ENCODE peak calls at places on chromosome 15, in five cellular contexts. One of them, this sample, is unnamed.

GRCh38 chr15:77631790-77632551 is 741 bp downstream of the LINGO1 start:
- DNase-seq in ascending aorta: no peak
- DNase-seq in Peyer's patch: no peak
- DNase-seq in RWPE1: no peak
- DNase-seq in lower lobe of right lung: no peak
- DNase-seq in this sample: no peak

GRCh38 chr15:27418729-27419128 is 447.7 kb downstream of the GABRG3 start:
- DNase-seq in ascending aorta: no peak
- DNase-seq in Peyer's patch: no peak
- DNase-seq in RWPE1: no peak
- DNase-seq in lower lobe of right lung: no peak
- DNase-seq in this sample: no peak

GRCh38 chr15:65332662-65333440 is 28.4 kb downstream of the RNU5B-1 start:
- DNase-seq in ascending aorta: no peak
- DNase-seq in Peyer's patch: no peak
- DNase-seq in RWPE1: no peak
- DNase-seq in lower lobe of right lung: no peak
- DNase-seq in this sample: no peak

GRCh38 chr15:47384316-47384715 is 333.0 kb upstream of the SEMA6D start:
- DNase-seq in ascending aorta: peak; percentile 70
- DNase-seq in Peyer's patch: no peak
- DNase-seq in RWPE1: peak; percentile 77
- DNase-seq in lower lobe of right lung: no peak
- DNase-seq in this sample: no peak

GRCh38 chr15:99125061-99125990 is 20.4 kb downstream of the SYNM start:
- DNase-seq in ascending aorta: peak; percentile 88
- DNase-seq in Peyer's patch: no peak
- DNase-seq in RWPE1: no peak
- DNase-seq in lower lobe of right lung: peak; percentile 37
- DNase-seq in this sample: no peak

GRCh38 chr15:69121198-69121828 is 39.1 kb upstream of the GLCE start:
- DNase-seq in ascending aorta: no peak
- DNase-seq in Peyer's patch: no peak
- DNase-seq in RWPE1: no peak
- DNase-seq in lower lobe of right lung: no peak
- DNase-seq in this sample: no peak

GRCh38 chr15:63234479-63234878 is 42.9 kb upstream of the APH1B start:
- DNase-seq in ascending aorta: peak; percentile 76
- DNase-seq in Peyer's patch: peak; percentile 51
- DNase-seq in RWPE1: no peak
- DNase-seq in lower lobe of right lung: peak; percentile 59
- DNase-seq in this sample: no peak

GRCh38 chr15:77568014-77568959 is 64.4 kb downstream of the LINGO1 start:
- DNase-seq in ascending aorta: no peak
- DNase-seq in Peyer's patch: no peak
- DNase-seq in RWPE1: no peak
- DNase-seq in lower lobe of right lung: no peak
- DNase-seq in this sample: no peak

GRCh38 chr15:29822100-29822684 is at the start of gene TJP1:
- DNase-seq in ascending aorta: peak; percentile 86
- DNase-seq in Peyer's patch: peak; percentile 90
- DNase-seq in RWPE1: peak; percentile 74
- DNase-seq in lower lobe of right lung: peak; percentile 82
- DNase-seq in this sample: peak; percentile 90

GRCh38 chr15:88089019-88089603 is 167.4 kb downstream of the NTRK3 start:
- DNase-seq in ascending aorta: no peak
- DNase-seq in Peyer's patch: no peak
- DNase-seq in RWPE1: no peak
- DNase-seq in lower lobe of right lung: no peak
- DNase-seq in this sample: no peak

GRCh38 chr15:85879334-85880163 is 84.8 kb upstream of the KLHL25 start:
- DNase-seq in ascending aorta: no peak
- DNase-seq in Peyer's patch: no peak
- DNase-seq in RWPE1: no peak
- DNase-seq in lower lobe of right lung: no peak
- DNase-seq in this sample: no peak

GRCh38 chr15:62362608-62363007 is 197.5 kb upstream of the C2CD4B start:
- DNase-seq in ascending aorta: peak; percentile 61
- DNase-seq in Peyer's patch: no peak
- DNase-seq in RWPE1: no peak
- DNase-seq in lower lobe of right lung: no peak
- DNase-seq in this sample: no peak

GRCh38 chr15:59237119-59237853 is 30.6 kb downstream of the LDHAL6B start:
- DNase-seq in ascending aorta: no peak
- DNase-seq in Peyer's patch: no peak
- DNase-seq in RWPE1: no peak
- DNase-seq in lower lobe of right lung: no peak
- DNase-seq in this sample: no peak

GRCh38 chr15:101535170-101535902 is 45.8 kb upstream of the PCSK6 start:
- DNase-seq in ascending aorta: peak; percentile 50
- DNase-seq in Peyer's patch: no peak
- DNase-seq in RWPE1: no peak
- DNase-seq in lower lobe of right lung: no peak
- DNase-seq in this sample: no peak

GRCh38 chr15:44673639-44674038 is 10.2 kb upstream of the SPG11 start:
- DNase-seq in ascending aorta: no peak
- DNase-seq in Peyer's patch: no peak
- DNase-seq in RWPE1: no peak
- DNase-seq in lower lobe of right lung: no peak
- DNase-seq in this sample: no peak

GRCh38 chr15:74373731-74374647 is 6.5 kb upstream of the CYP11A1 start:
- DNase-seq in ascending aorta: peak; percentile 96
- DNase-seq in Peyer's patch: peak; percentile 97
- DNase-seq in RWPE1: peak; percentile 99
- DNase-seq in lower lobe of right lung: peak; percentile 95
- DNase-seq in this sample: peak; percentile 96

GRCh38 chr15:29337156-29337959 is 67.7 kb upstream of the NSMCE3 start:
- DNase-seq in ascending aorta: no peak
- DNase-seq in Peyer's patch: no peak
- DNase-seq in RWPE1: no peak
- DNase-seq in lower lobe of right lung: no peak
- DNase-seq in this sample: no peak

GRCh38 chr15:90184119-90184785 is 16.9 kb upstream of the SEMA4B start:
- DNase-seq in ascending aorta: peak; percentile 91
- DNase-seq in Peyer's patch: peak; percentile 85
- DNase-seq in RWPE1: peak; percentile 83
- DNase-seq in lower lobe of right lung: peak; percentile 86
- DNase-seq in this sample: peak; percentile 93

GRCh38 chr15:28921925-28922711 is 36.3 kb downstream of the APBA2 start:
- DNase-seq in ascending aorta: no peak
- DNase-seq in Peyer's patch: no peak
- DNase-seq in RWPE1: no peak
- DNase-seq in lower lobe of right lung: no peak
- DNase-seq in this sample: no peak

GRCh38 chr15:49232407-49232806 is 62.4 kb downstream of the GALK2 start:
- DNase-seq in ascending aorta: no peak
- DNase-seq in Peyer's patch: no peak
- DNase-seq in RWPE1: no peak
- DNase-seq in lower lobe of right lung: no peak
- DNase-seq in this sample: no peak

GRCh38 chr15:37056168-37056893 is 44.0 kb downstream of the MEIS2 start:
- DNase-seq in ascending aorta: no peak
- DNase-seq in Peyer's patch: no peak
- DNase-seq in RWPE1: no peak
- DNase-seq in lower lobe of right lung: no peak
- DNase-seq in this sample: peak; percentile 64

GRCh38 chr15:67253517-67254237 is 784 bp downstream of the AAGAB start:
- DNase-seq in ascending aorta: no peak
- DNase-seq in Peyer's patch: no peak
- DNase-seq in RWPE1: peak; percentile 20
- DNase-seq in lower lobe of right lung: no peak
- DNase-seq in this sample: no peak

GRCh38 chr15:38463893-38464292 is 10.0 kb downstream of the FAM98B start:
- DNase-seq in ascending aorta: no peak
- DNase-seq in Peyer's patch: no peak
- DNase-seq in RWPE1: no peak
- DNase-seq in lower lobe of right lung: no peak
- DNase-seq in this sample: no peak

GRCh38 chr15:97815841-97816240 is 144.7 kb upstream of the ARRDC4 start:
- DNase-seq in ascending aorta: no peak
- DNase-seq in Peyer's patch: no peak
- DNase-seq in RWPE1: no peak
- DNase-seq in lower lobe of right lung: no peak
- DNase-seq in this sample: no peak

GRCh38 chr15:25784876-25785642 is 78.1 kb downstream of the ATP10A start:
- DNase-seq in ascending aorta: no peak
- DNase-seq in Peyer's patch: no peak
- DNase-seq in RWPE1: no peak
- DNase-seq in lower lobe of right lung: no peak
- DNase-seq in this sample: no peak

GRCh38 chr15:30990036-30990435 is 1.4 kb downstream of the MTMR10 start:
- DNase-seq in ascending aorta: no peak
- DNase-seq in Peyer's patch: no peak
- DNase-seq in RWPE1: peak; percentile 14
- DNase-seq in lower lobe of right lung: no peak
- DNase-seq in this sample: no peak

GRCh38 chr15:92634641-92635272 is 20.8 kb downstream of the FAM174B start:
- DNase-seq in ascending aorta: peak; percentile 50
- DNase-seq in Peyer's patch: no peak
- DNase-seq in RWPE1: no peak
- DNase-seq in lower lobe of right lung: no peak
- DNase-seq in this sample: no peak

GRCh38 chr15:69561071-69561784 is 108.6 kb downstream of the RPLP1 start:
- DNase-seq in ascending aorta: no peak
- DNase-seq in Peyer's patch: no peak
- DNase-seq in RWPE1: no peak
- DNase-seq in lower lobe of right lung: no peak
- DNase-seq in this sample: no peak

GRCh38 chr15:52710050-52710709 is 31.0 kb upstream of the ATOSA start:
- DNase-seq in ascending aorta: no peak
- DNase-seq in Peyer's patch: no peak
- DNase-seq in RWPE1: no peak
- DNase-seq in lower lobe of right lung: no peak
- DNase-seq in this sample: no peak

GRCh38 chr15:25727116-25727515 is 136.0 kb downstream of the ATP10A start:
- DNase-seq in ascending aorta: peak; percentile 49
- DNase-seq in Peyer's patch: no peak
- DNase-seq in RWPE1: no peak
- DNase-seq in lower lobe of right lung: no peak
- DNase-seq in this sample: no peak

GRCh38 chr15:62896969-62897486 is 145.5 kb upstream of the TPM1 start:
- DNase-seq in ascending aorta: peak; percentile 97
- DNase-seq in Peyer's patch: peak; percentile 74
- DNase-seq in RWPE1: peak; percentile 97
- DNase-seq in lower lobe of right lung: peak; percentile 78
- DNase-seq in this sample: peak; percentile 87

GRCh38 chr15:101267320-101268104 is 9.8 kb downstream of the SELENOS start:
- DNase-seq in ascending aorta: peak; percentile 76
- DNase-seq in Peyer's patch: no peak
- DNase-seq in RWPE1: no peak
- DNase-seq in lower lobe of right lung: no peak
- DNase-seq in this sample: no peak

GRCh38 chr15:88613074-88613944 is 7.8 kb upstream of the AEN start:
- DNase-seq in ascending aorta: no peak
- DNase-seq in Peyer's patch: no peak
- DNase-seq in RWPE1: no peak
- DNase-seq in lower lobe of right lung: no peak
- DNase-seq in this sample: no peak

GRCh38 chr15:101429646-101430045 is 59.9 kb downstream of the PCSK6 start:
- DNase-seq in ascending aorta: no peak
- DNase-seq in Peyer's patch: no peak
- DNase-seq in RWPE1: no peak
- DNase-seq in lower lobe of right lung: no peak
- DNase-seq in this sample: no peak

GRCh38 chr15:40325188-40325587 is 1.7 kb downstream of the INAFM2 start:
- DNase-seq in ascending aorta: no peak
- DNase-seq in Peyer's patch: no peak
- DNase-seq in RWPE1: no peak
- DNase-seq in lower lobe of right lung: no peak
- DNase-seq in this sample: no peak
- H3K27ac ChIP-seq in ascending aorta: peak overlapping the region; percentile 98
- H3K27ac ChIP-seq in Peyer's patch: no peak overlapping the region
- H3K27ac ChIP-seq in RWPE1: no peak overlapping the region
- H3K27ac ChIP-seq in lower lobe of right lung: no peak overlapping the region
- H3K27ac ChIP-seq in this sample: peak overlapping the region; percentile 81

GRCh38 chr15:56017920-56018319 is 24.5 kb upstream of the NEDD4 start:
- DNase-seq in ascending aorta: no peak
- DNase-seq in Peyer's patch: no peak
- DNase-seq in RWPE1: no peak
- DNase-seq in lower lobe of right lung: no peak
- DNase-seq in this sample: no peak
- TF ChIP-seq CTCF in ascending aorta: no peak
- TF ChIP-seq CTCF in Peyer's patch: no peak
- TF ChIP-seq CTCF in RWPE1: no peak
- TF ChIP-seq CTCF in lower lobe of right lung: no peak
- TF ChIP-seq CTCF in this sample: no peak

GRCh38 chr15:73367624-73368300 is 996 bp downstream of the HCN4 start:
- DNase-seq in ascending aorta: no peak
- DNase-seq in Peyer's patch: no peak
- DNase-seq in RWPE1: no peak
- DNase-seq in lower lobe of right lung: no peak
- DNase-seq in this sample: no peak
- H3K27ac ChIP-seq in ascending aorta: no peak overlapping the region
- H3K27ac ChIP-seq in Peyer's patch: no peak overlapping the region
- H3K27ac ChIP-seq in RWPE1: no peak overlapping the region
- H3K27ac ChIP-seq in lower lobe of right lung: no peak overlapping the region
- H3K27ac ChIP-seq in this sample: no peak overlapping the region

DNA sequence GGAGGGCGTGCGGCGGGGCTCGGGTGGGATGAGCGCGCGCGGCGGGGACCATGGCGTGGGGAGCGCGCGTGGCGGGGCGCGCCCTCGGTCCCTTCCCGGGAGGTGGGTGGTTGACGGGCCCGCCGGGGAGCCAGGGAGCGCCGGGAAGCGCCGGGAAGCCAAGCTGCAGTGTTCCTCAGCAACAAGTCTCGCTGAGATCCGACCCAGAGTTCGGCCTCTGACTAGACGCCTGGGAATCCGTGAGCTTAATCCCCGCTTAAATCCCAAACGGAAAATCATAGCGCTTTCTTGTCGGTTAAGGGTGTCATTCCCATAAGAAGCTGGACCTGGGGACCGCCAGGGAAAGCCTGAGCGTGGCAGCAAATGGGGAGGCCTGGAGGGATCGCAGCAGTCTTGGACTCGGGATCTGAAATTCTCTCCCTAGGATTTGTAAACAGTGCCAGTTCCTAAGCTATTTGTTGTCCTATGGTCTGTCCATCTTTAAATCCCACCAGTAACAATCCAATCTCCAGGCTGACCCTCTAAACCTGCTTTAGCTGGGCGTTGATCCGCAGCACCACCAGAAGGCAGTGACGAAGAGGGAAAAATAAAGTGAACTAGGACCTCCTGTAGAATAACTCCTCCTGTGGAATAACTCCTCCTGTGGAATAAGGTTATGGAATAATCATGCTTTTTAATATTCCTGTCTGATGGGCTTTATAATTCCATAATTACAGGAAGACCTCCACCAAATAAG is 560 bp upstream of the NEDD4 start:
- DNase-seq in ascending aorta: no peak
- DNase-seq in Peyer's patch: no peak
- DNase-seq in RWPE1: peak; percentile 62
- DNase-seq in lower lobe of right lung: no peak
- DNase-seq in this sample: no peak
- TF ChIP-seq CTCF in ascending aorta: no peak
- TF ChIP-seq CTCF in Peyer's patch: no peak
- TF ChIP-seq CTCF in RWPE1: peak; percentile 32
- TF ChIP-seq CTCF in lower lobe of right lung: no peak
- TF ChIP-seq CTCF in this sample: no peak

This sample was measured in upper lobe of right lung.